ENCODE peak calls at places on chromosomes 4 and X, in seven cellular contexts. B is HuH-7; W is left cardiac atrium; N is fibroblast of villous mesenchyme; Z is RWPE1; S is NK-92 treated with Interleukin-12 subunit alpha and Interleukin-12 subunit beta, amount 100 ng/mL, for 24 hours; E is stimulated activated naive CD8-positive, alpha-beta T cell treated with anti-CD3 and anti-CD28 coated beads, Interleukin-15, Interleukin-2, amounts not matched to agents 100 U/mL and 50 U/mL, for 24 hours. F is an unnamed sample.

GRCh38 chr4:7890635-7891393 is 48.8 kb downstream of the AFAP1 start:
- DNase-seq in B (no peak), W (no peak), N (peak), Z (peak), S (no peak), E (no peak), F (no peak)

GRCh38 chr4:90586799-90587198 is 459.6 kb downstream of the CCSER1 start:
- DNase-seq in B (no peak), W (no peak), N (no peak), Z (no peak), S (no peak), E (no peak), F (no peak)

GRCh38 chr4:172202480-172203076 is 389.4 kb downstream of the GALNTL6 start:
- DNase-seq in B (peak), W (no peak), N (peak), Z (peak), S (no peak), E (no peak), F (peak)

GRCh38 chrX:148854351-148854750 is 353.9 kb downstream of the AFF2 start:
- DNase-seq in B (no peak), W (no peak), N (no peak), Z (no peak), S (no peak), E (no peak), F (no peak)

GRCh38 chrX:120302434-120302833 is 8.8 kb downstream of the TMEM255A start:
- DNase-seq in B (no peak), W (no peak), N (no peak), Z (no peak), S (peak), E (peak), F (peak)

GRCh38 chr4:168803727-168804126 is 206.3 kb downstream of the CBR4 start:
- DNase-seq in B (no peak), W (no peak), N (peak), Z (peak), S (no peak), E (no peak), F (peak)

GRCh38 chr4:176584031-176584430 is 208.7 kb downstream of the VEGFC start:
- DNase-seq in B (no peak), W (no peak), N (peak), Z (no peak), S (no peak), E (no peak), F (no peak)

GRCh38 chr4:61938250-61938846 is 738.2 kb downstream of the ADGRL3 start:
- DNase-seq in B (no peak), W (no peak), N (no peak), Z (no peak), S (no peak), E (no peak), F (peak)

GRCh38 chr4:169410839-169411770 is 140.3 kb upstream of the SH3RF1 start:
- DNase-seq in B (no peak), W (no peak), N (peak), Z (no peak), S (peak), E (peak), F (no peak)

GRCh38 chr4:185357220-185357619 is 38.5 kb downstream of the LRP2BP start:
- DNase-seq in B (no peak), W (no peak), N (no peak), Z (no peak), S (no peak), E (no peak), F (no peak)

GRCh38 chrX:134570509-134570846 is 87.8 kb downstream of the PLAC1 start:
- DNase-seq in B (no peak), W (no peak), N (no peak), Z (no peak), S (no peak), E (no peak), F (no peak)

GRCh38 chrX:87516716-87517115 is 886 bp upstream of the KLHL4 start:
- DNase-seq in B (no peak), W (no peak), N (peak), Z (peak), S (no peak), E (no peak), F (no peak)

GRCh38 chr4:146844761-146845160 is 100.9 kb downstream of the TTC29 start:
- DNase-seq in B (no peak), W (no peak), N (no peak), Z (no peak), S (no peak), E (no peak), F (no peak)

GRCh38 chrX:15524417-15524816 is 23.8 kb downstream of the BMX start:
- DNase-seq in B (no peak), W (no peak), N (peak), Z (no peak), S (no peak), E (no peak), F (no peak)

F was measured in trophoblast cell.